ENCODE peak calls at places on chromosomes 2 and 18, in eight cellular contexts. J, R, B, O, X, W, L and H are unnamed samples.

GRCh38 chr2:105912081-105912480 is 167.4 kb downstream of the NCK2 start:
- DNase-seq in X (no peak), J (no peak), W (no peak), B (no peak), R (no peak), O (no peak), L (peak; percentile 75), H (no peak)

GRCh38 chr18:74294526-74294925 is 2.8 kb upstream of the CYB5A start:
- DNase-seq in B (no peak), W (no peak), O (no peak), L (peak; percentile 46), J (no peak), R (no peak), X (no peak), H (no peak)

GRCh38 chr2:63525905-63526304 is 62.4 kb downstream of the WDPCP start:
- DNase-seq in R (no peak), J (no peak), L (no peak), O (peak; percentile 5), W (no peak), B (no peak), X (no peak), H (no peak)

GRCh38 chr18:23356915-23357421 is 96.1 kb upstream of the RIOK3 start:
- DNase-seq in O (no peak), L (no peak), W (no peak), B (no peak), X (no peak), J (no peak), R (no peak), H (no peak)

GRCh38 chr2:202377308-202377736 is 1.2 kb downstream of the BMPR2 start:
- DNase-seq in W (no peak), R (peak; percentile 18), B (no peak), L (peak; percentile 30), J (peak; percentile 48), X (peak; percentile 5), O (peak; percentile 38), H (no peak)

GRCh38 chr2:102304268-102304667 is 7.1 kb upstream of the IL1RL1 start:
- DNase-seq in R (no peak), W (no peak), O (no peak), L (no peak), B (no peak), X (no peak), J (no peak), H (no peak)

GRCh38 chr2:98461650-98462049 is 17.0 kb downstream of the INPP4A start:
- DNase-seq in R (no peak), B (no peak), J (no peak), L (no peak), W (no peak), O (peak; percentile 6), X (no peak), H (no peak)

GRCh38 chr18:73920033-73920432 is 227.6 kb downstream of the FBXO15 start:
- DNase-seq in J (no peak), R (no peak), X (no peak), O (no peak), L (no peak), W (no peak), B (no peak), H (no peak)

GRCh38 chr2:43038034-43038719 is 188.2 kb downstream of the ZFP36L2 start:
- DNase-seq in O (no peak), X (no peak), J (peak; percentile 68), W (peak; percentile 92), R (no peak), B (peak; percentile 53), L (no peak), H (no peak)

GRCh38 chr2:3489449-3490115 is 29.7 kb downstream of the ADI1 start:
- DNase-seq in R (no peak), O (no peak), L (no peak), X (no peak), J (no peak), B (no peak), W (no peak), H (no peak)

GRCh38 chr2:111930404-111930803 is 32.0 kb downstream of the MERTK start:
- DNase-seq in L (no peak), X (no peak), W (no peak), O (no peak), B (no peak), J (no peak), R (no peak), H (no peak)

GRCh38 chr2:45992021-45992745 is 305.0 kb upstream of the EPAS1 start:
- DNase-seq in L (peak; percentile 56), J (peak; percentile 49), O (no peak), W (no peak), R (no peak), B (peak; percentile 74), X (no peak), H (no peak)

GRCh38 chr2:185787530-185788145 is 49.0 kb downstream of the FSIP2 start:
- DNase-seq in O (no peak), X (no peak), B (no peak), R (no peak), W (no peak), J (no peak), L (peak; percentile 63), H (no peak)

GRCh38 chr2:88729061-88729745 is 37.7 kb downstream of the RPIA start:
- DNase-seq in R (no peak), J (no peak), B (peak; percentile 61), O (no peak), X (no peak), W (peak; percentile 25), L (peak; percentile 80), H (no peak)

GRCh38 chr2:43225093-43225787 is 1.2 kb downstream of the ZFP36L2 start:
- DNase-seq in R (peak; percentile 69), L (no peak), O (peak; percentile 77), X (no peak), B (peak; percentile 45), J (peak; percentile 70), W (no peak), H (peak; percentile 60)

GRCh38 chr2:58533376-58533775 is 292.3 kb upstream of the FANCL start:
- DNase-seq in W (no peak), O (no peak), B (no peak), J (no peak), X (no peak), R (no peak), L (no peak), H (no peak)

GRCh38 chr18:8689431-8689830 is 15.9 kb upstream of the MTCL1 start:
- DNase-seq in L (no peak), O (no peak), B (no peak), X (no peak), R (no peak), W (no peak), J (no peak), H (no peak)

GRCh38 chr2:26850002-26850431 is 2.1 kb downstream of the DPYSL5 start:
- DNase-seq in B (no peak), R (no peak), W (no peak), O (no peak), X (no peak), J (no peak), L (no peak), H (no peak)